ENCODE peak calls at places on chromosomes 13 and 19, in four cellular contexts. One of them, this sample, is unnamed.
A peak's percentile ranks its signal among the peaks of the same experiment; 100 is the strongest.

GRCh38 chr13:97491452-97491851 is 57.5 kb downstream of the RAP2A start:
- DNase-seq in fibroblast of lung: no peak
- DNase-seq in EH: no peak
- DNase-seq in mesothelial cell of epicardium: no peak
- DNase-seq in this sample: no peak

GRCh38 chr13:25943666-25944065 is 108.2 kb downstream of the SHISA2 start:
- DNase-seq in fibroblast of lung: no peak
- DNase-seq in EH: no peak
- DNase-seq in mesothelial cell of epicardium: no peak
- DNase-seq in this sample: no peak

GRCh38 chr13:26133851-26134250 is 82.0 kb upstream of the SHISA2 start:
- DNase-seq in fibroblast of lung: no peak
- DNase-seq in EH: no peak
- DNase-seq in mesothelial cell of epicardium: no peak
- DNase-seq in this sample: no peak

GRCh38 chr13:80306573-80306972 is 34.4 kb downstream of the SPRY2 start:
- DNase-seq in fibroblast of lung: no peak
- DNase-seq in EH: no peak
- DNase-seq in mesothelial cell of epicardium: no peak
- DNase-seq in this sample: no peak

GRCh38 chr19:54493967-54494585 is 8.6 kb upstream of the LAIR2 start:
- DNase-seq in fibroblast of lung: no peak
- DNase-seq in EH: no peak
- DNase-seq in mesothelial cell of epicardium: no peak
- DNase-seq in this sample: no peak

GRCh38 chr13:41960195-41960699 is 662 bp downstream of the VWA8 start:
- DNase-seq in fibroblast of lung: peak; percentile 38
- DNase-seq in EH: peak; percentile 54
- DNase-seq in mesothelial cell of epicardium: no peak
- DNase-seq in this sample: no peak

GRCh38 chr19:6238643-6239281 is 41.0 kb downstream of the MLLT1 start:
- DNase-seq in fibroblast of lung: peak; percentile 77
- DNase-seq in EH: no peak
- DNase-seq in mesothelial cell of epicardium: no peak
- DNase-seq in this sample: no peak

GRCh38 chr19:18603255-18603957 is 3.2 kb downstream of the CRLF1 start:
- DNase-seq in fibroblast of lung: peak; percentile 32
- DNase-seq in EH: no peak
- DNase-seq in mesothelial cell of epicardium: no peak
- DNase-seq in this sample: no peak

GRCh38 chr13:45575146-45575829 is 40.3 kb downstream of the ERICH6B start:
- DNase-seq in fibroblast of lung: no peak
- DNase-seq in EH: no peak
- DNase-seq in mesothelial cell of epicardium: no peak
- DNase-seq in this sample: no peak

GRCh38 chr13:76596216-76596615 is 290.0 kb downstream of the KCTD12 start:
- DNase-seq in fibroblast of lung: peak; percentile 14
- DNase-seq in EH: peak; percentile 3
- DNase-seq in mesothelial cell of epicardium: no peak
- DNase-seq in this sample: no peak

GRCh38 chr13:109840201-109840892 is 54.0 kb upstream of the IRS2 start:
- DNase-seq in fibroblast of lung: peak; percentile 81
- DNase-seq in EH: peak; percentile 86
- DNase-seq in mesothelial cell of epicardium: no peak
- DNase-seq in this sample: no peak

GRCh38 chr13:30905932-30906383 is at the start of gene MEDAG:
- DNase-seq in fibroblast of lung: peak; percentile 82
- DNase-seq in EH: peak; percentile 33
- DNase-seq in mesothelial cell of epicardium: no peak
- DNase-seq in this sample: no peak

GRCh38 chr13:92804346-92804745 is 422.3 kb upstream of the GPC6 start:
- DNase-seq in fibroblast of lung: peak; percentile 86
- DNase-seq in EH: peak; percentile 56
- DNase-seq in mesothelial cell of epicardium: no peak
- DNase-seq in this sample: no peak